ENCODE peak calls at places on chromosomes 5 and 9, in ten cellular contexts. Z, V, S, M, N, T, Q, H, U and R are unnamed samples.
A peak's percentile ranks its signal among the peaks of the same experiment; 100 is the strongest.

GRCh38 chr9:88392549-88392948 is 4.3 kb downstream of the SPIN1 start:
- DNase-seq in Z (no peak), V (no peak), S (no peak), M (no peak), N (no peak), T (no peak), Q (no peak), H (no peak), U (no peak), R (no peak)

GRCh38 chr9:89602978-89603628 is 1.7 kb upstream of the GADD45G start:
- DNase-seq in Z (peak; percentile 89), V (peak; percentile 95), S (peak; percentile 88), M (peak; percentile 58), N (peak; percentile 94), T (peak; percentile 96), Q (peak; percentile 88), H (peak; percentile 85), U (peak; percentile 91), R (peak; percentile 78)

GRCh38 chr5:17882760-17883488 is 248.7 kb downstream of the TAF11L14 start:
- DNase-seq in Z (no peak), V (no peak), S (no peak), M (no peak), N (no peak), T (no peak), Q (no peak), H (no peak), U (no peak), R (no peak)

GRCh38 chr5:87401626-87402025 is 11.1 kb downstream of the CCNH start:
- DNase-seq in Z (no peak), V (no peak), S (no peak), M (no peak), N (no peak), T (no peak), Q (no peak), H (no peak), U (no peak), R (no peak)

GRCh38 chr5:963673-964531 is 44.7 kb upstream of the NKD2 start:
- DNase-seq in Z (no peak), V (no peak), S (no peak), M (peak; percentile 100), N (no peak), T (no peak), Q (no peak), H (no peak), U (no peak), R (no peak)

GRCh38 chr9:120286530-120286929 is 293.4 kb downstream of the CDK5RAP2 start:
- DNase-seq in Z (no peak), V (no peak), S (no peak), M (no peak), N (no peak), T (no peak), Q (no peak), H (no peak), U (no peak), R (no peak)

GRCh38 chr9:83986765-83987401 is 6.3 kb downstream of the RMI1 start:
- DNase-seq in Z (no peak), V (no peak), S (peak; percentile 54), M (peak; percentile 55), N (no peak), T (peak; percentile 81), Q (peak; percentile 33), H (no peak), U (no peak), R (no peak)

GRCh38 chr5:169545762-169546161 is 37.8 kb upstream of the SPDL1 start:
- DNase-seq in Z (no peak), V (no peak), S (no peak), M (peak; percentile 42), N (no peak), T (no peak), Q (no peak), H (peak; percentile 47), U (no peak), R (no peak)

GRCh38 chr5:155082401-155082800 is 68.8 kb downstream of the KIF4B start:
- DNase-seq in Z (no peak), V (no peak), S (no peak), M (peak; percentile 83), N (no peak), T (no peak), Q (no peak), H (peak; percentile 89), U (no peak), R (no peak)

GRCh38 chr5:7850533-7851239 is at the start of gene CFAP90:
- DNase-seq in Z (peak; percentile 81), V (peak; percentile 79), S (peak; percentile 47), M (no peak), N (peak; percentile 85), T (peak; percentile 29), Q (peak; percentile 51), H (no peak), U (peak; percentile 94), R (no peak)

GRCh38 chr9:14806941-14807340 is 84.4 kb upstream of the CER1 start:
- DNase-seq in Z (no peak), V (no peak), S (no peak), M (no peak), N (no peak), T (no peak), Q (no peak), H (no peak), U (no peak), R (no peak)

GRCh38 chr5:127295454-127295853 is 4.9 kb downstream of the MEGF10 start:
- DNase-seq in Z (no peak), V (no peak), S (no peak), M (no peak), N (no peak), T (no peak), Q (no peak), H (no peak), U (no peak), R (no peak)

GRCh38 chr9:2621678-2622360 is at the start of gene VLDLR:
- DNase-seq in Z (peak; percentile 34), V (peak; percentile 84), S (peak; percentile 49), M (peak; percentile 34), N (peak; percentile 43), T (peak; percentile 64), Q (peak; percentile 23), H (no peak), U (peak; percentile 79), R (no peak)